ENCODE peak calls at places on chromosome X, in five cellular contexts. One of them, this sample, is unnamed.
A peak's percentile ranks its signal among the peaks of the same experiment; 100 is the strongest.

GRCh38 chrX:21986596-21986995 is 45.5 kb upstream of the PHEX start:
- DNase-seq in GM23338: no peak
- DNase-seq in MM.1S: no peak
- DNase-seq in heart right ventricle: no peak
- DNase-seq in PC-3: peak; percentile 10
- DNase-seq in this sample: peak; percentile 36

GRCh38 chrX:140821280-140821679 is 111.7 kb downstream of the LINC00632 start:
- DNase-seq in GM23338: peak; percentile 71
- DNase-seq in MM.1S: peak; percentile 75
- DNase-seq in heart right ventricle: no peak
- DNase-seq in PC-3: no peak
- DNase-seq in this sample: no peak

GRCh38 chrX:74925210-74926088 is at the start of gene NEXMIF:
- DNase-seq in GM23338: peak; percentile 69
- DNase-seq in MM.1S: peak; percentile 59
- DNase-seq in heart right ventricle: no peak
- DNase-seq in PC-3: peak; percentile 19
- DNase-seq in this sample: peak; percentile 30

GRCh38 chrX:32618154-32618553 is 593.2 kb downstream of the DMD start:
- DNase-seq in GM23338: no peak
- DNase-seq in MM.1S: no peak
- DNase-seq in heart right ventricle: no peak
- DNase-seq in PC-3: no peak
- DNase-seq in this sample: no peak

GRCh38 chrX:145865082-145865481 is 47.5 kb downstream of the SLITRK2 start:
- DNase-seq in GM23338: no peak
- DNase-seq in MM.1S: no peak
- DNase-seq in heart right ventricle: no peak
- DNase-seq in PC-3: no peak
- DNase-seq in this sample: no peak

GRCh38 chrX:37685452-37686347 is at the start of gene XK:
- DNase-seq in GM23338: peak; percentile 74
- DNase-seq in MM.1S: peak; percentile 92
- DNase-seq in heart right ventricle: peak; percentile 5
- DNase-seq in PC-3: peak; percentile 55
- DNase-seq in this sample: peak; percentile 43

GRCh38 chrX:35439042-35439639 is 359.0 kb upstream of the MAGEB16 start:
- DNase-seq in GM23338: no peak
- DNase-seq in MM.1S: no peak
- DNase-seq in heart right ventricle: no peak
- DNase-seq in PC-3: no peak
- DNase-seq in this sample: no peak

GRCh38 chrX:138709886-138710285 is 1.6 kb downstream of the FGF13 start:
- DNase-seq in GM23338: peak; percentile 40
- DNase-seq in MM.1S: no peak
- DNase-seq in heart right ventricle: no peak
- DNase-seq in PC-3: no peak
- DNase-seq in this sample: no peak

GRCh38 chrX:12704706-12705105 is 86.5 kb upstream of the PRPS2 start:
- DNase-seq in GM23338: no peak
- DNase-seq in MM.1S: no peak
- DNase-seq in heart right ventricle: no peak
- DNase-seq in PC-3: no peak
- DNase-seq in this sample: no peak

GRCh38 chrX:119672252-119672825 is 20.6 kb downstream of the SEPTIN6 start:
- DNase-seq in GM23338: no peak
- DNase-seq in MM.1S: no peak
- DNase-seq in heart right ventricle: no peak
- DNase-seq in PC-3: peak; percentile 62
- DNase-seq in this sample: no peak

GRCh38 chrX:13515181-13515930 is 54.0 kb upstream of the EGFL6 start:
- DNase-seq in GM23338: no peak
- DNase-seq in MM.1S: no peak
- DNase-seq in heart right ventricle: no peak
- DNase-seq in PC-3: no peak
- DNase-seq in this sample: no peak

GRCh38 chrX:102624105-102624504 is 24.8 kb downstream of the ARMCX5 start:
- DNase-seq in GM23338: no peak
- DNase-seq in MM.1S: no peak
- DNase-seq in heart right ventricle: peak; percentile 7
- DNase-seq in PC-3: no peak
- DNase-seq in this sample: no peak

GRCh38 chrX:45751156-45751555 is 550.5 kb upstream of the DIPK2B start:
- DNase-seq in GM23338: no peak
- DNase-seq in MM.1S: no peak
- DNase-seq in heart right ventricle: no peak
- DNase-seq in PC-3: no peak
- DNase-seq in this sample: no peak

GRCh38 chrX:115690554-115691216 is 129.7 kb downstream of the PLS3 start:
- DNase-seq in GM23338: peak; percentile 89
- DNase-seq in MM.1S: peak; percentile 75
- DNase-seq in heart right ventricle: peak; percentile 57
- DNase-seq in PC-3: peak; percentile 84
- DNase-seq in this sample: peak; percentile 72

GRCh38 chrX:56978172-56978571 is 17.2 kb downstream of the SPIN3 start:
- DNase-seq in GM23338: peak; percentile 64
- DNase-seq in MM.1S: peak; percentile 73
- DNase-seq in heart right ventricle: peak; percentile 5
- DNase-seq in PC-3: peak; percentile 73
- DNase-seq in this sample: peak; percentile 59

GRCh38 chrX:136636121-136636520 is 11.8 kb upstream of the CD40LG start:
- DNase-seq in GM23338: peak; percentile 42
- DNase-seq in MM.1S: no peak
- DNase-seq in heart right ventricle: no peak
- DNase-seq in PC-3: no peak
- DNase-seq in this sample: no peak

GRCh38 chrX:110241816-110242215 is 76.1 kb downstream of the AMMECR1 start:
- DNase-seq in GM23338: no peak
- DNase-seq in MM.1S: no peak
- DNase-seq in heart right ventricle: peak; percentile 29
- DNase-seq in PC-3: peak; percentile 57
- DNase-seq in this sample: peak; percentile 57
- TF ChIP-seq CTCF in GM23338: no peak
- TF ChIP-seq CTCF in MM.1S: no peak
- TF ChIP-seq CTCF in heart right ventricle: no peak
- TF ChIP-seq CTCF in PC-3: no peak
- TF ChIP-seq CTCF in this sample: no peak

GRCh38 chrX:152897216-152898144 is at the start of gene ZNF185:
- DNase-seq in GM23338: peak; percentile 89
- DNase-seq in MM.1S: no peak
- DNase-seq in heart right ventricle: no peak
- DNase-seq in PC-3: peak; percentile 76
- DNase-seq in this sample: peak; percentile 81
- H3K4me3 ChIP-seq in GM23338: peak within 1 kb of the TSS; percentile 55
- H3K4me3 ChIP-seq in MM.1S: no peak within 1 kb of the TSS
- H3K4me3 ChIP-seq in heart right ventricle: peak within 1 kb of the TSS; percentile 46
- H3K4me3 ChIP-seq in PC-3: peak within 1 kb of the TSS; percentile 82
- H3K4me3 ChIP-seq in this sample: peak within 1 kb of the TSS; percentile 76

DNA sequence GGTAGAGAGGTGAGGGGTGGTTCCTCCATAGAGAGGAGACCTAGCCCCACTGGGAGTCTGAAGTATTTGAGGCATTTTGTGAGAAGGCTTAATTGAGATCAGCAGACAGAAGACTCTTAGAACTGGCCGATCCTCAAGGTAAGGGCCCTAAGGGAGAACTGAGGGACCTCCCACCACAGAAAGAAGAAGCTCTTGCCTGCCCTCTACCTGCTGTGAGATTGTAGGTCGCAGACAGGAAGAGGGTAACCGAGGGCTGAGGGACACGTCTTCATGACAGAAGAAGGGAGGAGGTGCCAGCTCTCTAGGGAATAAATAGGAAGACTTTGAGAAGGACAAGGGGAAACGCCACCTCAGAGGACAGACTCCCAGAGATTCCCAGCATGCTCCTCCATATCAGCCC is 24.1 kb upstream of the MAGEC1 start:
- DNase-seq in GM23338: peak; percentile 6
- DNase-seq in MM.1S: no peak
- DNase-seq in heart right ventricle: no peak
- DNase-seq in PC-3: peak; percentile 32
- DNase-seq in this sample: no peak
- TF ChIP-seq CTCF in GM23338: no peak
- TF ChIP-seq CTCF in MM.1S: peak; percentile 21
- TF ChIP-seq CTCF in heart right ventricle: no peak
- TF ChIP-seq CTCF in PC-3: peak; percentile 20
- TF ChIP-seq CTCF in this sample: no peak

GRCh38 chrX:19640063-19640462 is 124.8 kb upstream of the MAP3K15 start:
- DNase-seq in GM23338: no peak
- DNase-seq in MM.1S: no peak
- DNase-seq in heart right ventricle: no peak
- DNase-seq in PC-3: no peak
- DNase-seq in this sample: no peak
- H3K4me3 ChIP-seq in GM23338: no peak overlapping the region
- H3K4me3 ChIP-seq in MM.1S: no peak overlapping the region
- H3K4me3 ChIP-seq in heart right ventricle: no peak overlapping the region
- H3K4me3 ChIP-seq in PC-3: no peak overlapping the region
- H3K4me3 ChIP-seq in this sample: no peak overlapping the region

DNA sequence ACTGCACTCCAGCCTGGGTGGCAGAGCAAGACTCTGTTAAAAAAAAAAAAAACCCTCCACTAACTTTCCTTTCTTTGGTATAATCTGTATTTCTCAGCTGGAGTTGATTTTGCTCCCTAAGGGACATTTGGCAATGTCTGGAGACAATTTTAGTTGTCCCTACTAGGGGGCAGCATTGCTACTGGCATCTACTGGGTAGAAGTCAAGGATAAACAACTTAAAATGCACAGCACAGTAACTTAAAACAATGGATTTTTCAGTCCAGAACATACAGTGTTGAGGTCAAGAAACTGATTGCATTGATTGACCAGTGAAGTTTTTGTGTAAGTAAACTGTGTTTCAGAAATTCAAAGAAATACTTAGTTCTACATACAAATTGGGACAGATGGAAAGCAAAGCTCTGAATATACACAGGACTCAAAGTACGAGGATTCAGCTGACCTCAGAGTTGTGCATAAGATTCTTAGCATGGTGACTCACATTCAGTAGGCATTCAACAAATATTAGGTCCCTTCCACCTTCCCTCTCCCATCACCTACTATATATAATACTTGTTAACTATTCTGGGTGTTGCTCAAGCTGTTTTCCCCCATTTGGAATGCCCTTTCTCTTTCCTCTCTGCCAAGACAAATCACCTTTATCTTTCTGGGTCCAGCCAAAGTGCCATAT is 8.8 kb downstream of the DDX53 start:
- DNase-seq in GM23338: peak; percentile 58
- DNase-seq in MM.1S: peak; percentile 9
- DNase-seq in heart right ventricle: no peak
- DNase-seq in PC-3: peak; percentile 62
- DNase-seq in this sample: peak; percentile 41
- TF ChIP-seq CTCF in GM23338: peak; percentile 62
- TF ChIP-seq CTCF in MM.1S: peak; percentile 28
- TF ChIP-seq CTCF in heart right ventricle: peak; percentile 41
- TF ChIP-seq CTCF in PC-3: peak; percentile 73
- TF ChIP-seq CTCF in this sample: peak; percentile 53

DNA sequence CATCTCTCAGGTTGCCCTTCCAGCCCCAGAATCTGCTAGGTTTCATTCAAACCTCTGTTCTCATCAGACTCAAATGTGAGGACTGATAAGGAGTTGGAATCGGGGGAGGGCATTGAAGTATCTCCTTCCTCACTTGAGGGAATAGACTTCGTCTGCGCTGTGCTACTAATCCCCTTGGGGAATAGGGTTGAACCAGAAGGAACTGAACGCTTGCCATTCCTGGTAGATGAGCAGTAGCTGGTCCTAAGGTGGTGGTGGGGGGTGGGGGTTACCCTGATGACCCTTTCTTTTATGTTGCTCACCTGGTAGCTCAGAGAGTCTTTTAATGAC is 692 bp upstream of the SLC9A7 start:
- DNase-seq in GM23338: peak; percentile 38
- DNase-seq in MM.1S: no peak
- DNase-seq in heart right ventricle: no peak
- DNase-seq in PC-3: peak; percentile 29
- DNase-seq in this sample: no peak
- H3K4me3 ChIP-seq in GM23338: peak overlapping the region; percentile 68
- H3K4me3 ChIP-seq in MM.1S: peak overlapping the region; percentile 60
- H3K4me3 ChIP-seq in heart right ventricle: peak overlapping the region; percentile 53
- H3K4me3 ChIP-seq in PC-3: peak overlapping the region; percentile 98
- H3K4me3 ChIP-seq in this sample: peak overlapping the region; percentile 50

GRCh38 chrX:107673933-107674479 is 45.7 kb downstream of the PRPS1 start:
- DNase-seq in GM23338: peak; percentile 36
- DNase-seq in MM.1S: peak; percentile 88
- DNase-seq in heart right ventricle: peak; percentile 79
- DNase-seq in PC-3: no peak
- DNase-seq in this sample: peak; percentile 42
- TF ChIP-seq CTCF in GM23338: no peak
- TF ChIP-seq CTCF in MM.1S: no peak
- TF ChIP-seq CTCF in heart right ventricle: no peak
- TF ChIP-seq CTCF in PC-3: no peak
- TF ChIP-seq CTCF in this sample: no peak

This sample was measured in epithelial cell of esophagus.